ENCODE peak calls at places on chromosomes 11 and 22, in five cellular contexts. One of them, this sample, is unnamed. For H4K20me1, the result is how much of the 10 kb centered on the place peaks cover.

GRCh38 chr11:57197762-57198161 is 16.0 kb downstream of the LRRC55 start:
- DNase-seq in endothelial cell of umbilical vein: no peak
- DNase-seq in MM.1S: no peak
- DNase-seq in IMR-90: no peak
- DNase-seq in OCI-LY7: no peak
- DNase-seq in this sample: no peak

GRCh38 chr22:44347098-44347497 is 34.3 kb upstream of the SHISAL1 start:
- DNase-seq in MM.1S: no peak
- DNase-seq in OCI-LY7: no peak
- DNase-seq in endothelial cell of umbilical vein: no peak
- DNase-seq in IMR-90: peak
- DNase-seq in this sample: no peak

GRCh38 chr11:87878373-87878779 is 296.9 kb downstream of the RAB38 start:
- DNase-seq in MM.1S: peak
- DNase-seq in IMR-90: peak
- DNase-seq in endothelial cell of umbilical vein: peak
- DNase-seq in OCI-LY7: peak
- DNase-seq in this sample: peak

GRCh38 chr11:5257296-5257695 is 2.7 kb upstream of the HBG2 start:
- DNase-seq in MM.1S: no peak
- DNase-seq in OCI-LY7: no peak
- DNase-seq in endothelial cell of umbilical vein: no peak
- DNase-seq in IMR-90: no peak
- DNase-seq in this sample: no peak

GRCh38 chr22:43921361-43921760 is 2.2 kb upstream of the PNPLA3 start:
- DNase-seq in MM.1S: no peak
- DNase-seq in IMR-90: peak
- DNase-seq in endothelial cell of umbilical vein: no peak
- DNase-seq in OCI-LY7: no peak
- DNase-seq in this sample: peak

GRCh38 chr22:50507421-50507990 is at the start of gene LMF2:
- DNase-seq in IMR-90: no peak
- DNase-seq in MM.1S: no peak
- DNase-seq in endothelial cell of umbilical vein: peak
- DNase-seq in OCI-LY7: peak
- DNase-seq in this sample: peak

GRCh38 chr22:23057331-23057730 is 13.0 kb upstream of the GNAZ start:
- DNase-seq in MM.1S: no peak
- DNase-seq in IMR-90: no peak
- DNase-seq in OCI-LY7: no peak
- DNase-seq in endothelial cell of umbilical vein: no peak
- DNase-seq in this sample: no peak

GRCh38 chr11:122864386-122864785 is 18.2 kb upstream of the JHY start:
- DNase-seq in IMR-90: no peak
- DNase-seq in OCI-LY7: no peak
- DNase-seq in MM.1S: no peak
- DNase-seq in endothelial cell of umbilical vein: no peak
- DNase-seq in this sample: no peak

GRCh38 chr22:30829901-30830550 is 135.4 kb downstream of the OSBP2 start:
- DNase-seq in OCI-LY7: no peak
- DNase-seq in endothelial cell of umbilical vein: peak
- DNase-seq in IMR-90: peak
- DNase-seq in MM.1S: no peak
- DNase-seq in this sample: peak

GRCh38 chr22:50525991-50526848 is 822 bp upstream of the SCO2 start:
- DNase-seq in OCI-LY7: peak
- DNase-seq in endothelial cell of umbilical vein: peak
- DNase-seq in MM.1S: peak
- DNase-seq in IMR-90: peak
- DNase-seq in this sample: peak

GRCh38 chr11:118078972-118079411 is 2.1 kb downstream of the TMPRSS4 start:
- DNase-seq in IMR-90: no peak
- DNase-seq in OCI-LY7: no peak
- DNase-seq in endothelial cell of umbilical vein: no peak
- DNase-seq in MM.1S: no peak
- DNase-seq in this sample: no peak

GRCh38 chr11:14972581-14973490 is 685 bp upstream of the CALCA start:
- DNase-seq in IMR-90: no peak
- DNase-seq in endothelial cell of umbilical vein: no peak
- DNase-seq in OCI-LY7: peak
- DNase-seq in MM.1S: no peak
- DNase-seq in this sample: no peak

GRCh38 chr22:45482169-45482568 is 20.5 kb upstream of the FBLN1 start:
- DNase-seq in IMR-90: no peak
- DNase-seq in OCI-LY7: no peak
- DNase-seq in MM.1S: no peak
- DNase-seq in endothelial cell of umbilical vein: no peak
- DNase-seq in this sample: no peak

GRCh38 chr22:20094158-20094807 is 14.2 kb downstream of the DGCR8 start:
- DNase-seq in endothelial cell of umbilical vein: no peak
- DNase-seq in MM.1S: no peak
- DNase-seq in IMR-90: no peak
- DNase-seq in OCI-LY7: no peak
- DNase-seq in this sample: no peak

GRCh38 chr22:20093437-20093836 is 13.4 kb downstream of the DGCR8 start:
- DNase-seq in OCI-LY7: no peak
- DNase-seq in IMR-90: no peak
- DNase-seq in MM.1S: no peak
- DNase-seq in endothelial cell of umbilical vein: no peak
- DNase-seq in this sample: no peak

GRCh38 chr22:20099099-20099711 is 16.7 kb upstream of the RANBP1 start:
- DNase-seq in endothelial cell of umbilical vein: no peak
- DNase-seq in IMR-90: no peak
- DNase-seq in MM.1S: no peak
- DNase-seq in OCI-LY7: no peak
- DNase-seq in this sample: no peak

GRCh38 chr22:20095521-20095920 is 15.5 kb downstream of the DGCR8 start:
- DNase-seq in MM.1S: no peak
- DNase-seq in OCI-LY7: no peak
- DNase-seq in endothelial cell of umbilical vein: no peak
- DNase-seq in IMR-90: no peak
- DNase-seq in this sample: no peak

DNA sequence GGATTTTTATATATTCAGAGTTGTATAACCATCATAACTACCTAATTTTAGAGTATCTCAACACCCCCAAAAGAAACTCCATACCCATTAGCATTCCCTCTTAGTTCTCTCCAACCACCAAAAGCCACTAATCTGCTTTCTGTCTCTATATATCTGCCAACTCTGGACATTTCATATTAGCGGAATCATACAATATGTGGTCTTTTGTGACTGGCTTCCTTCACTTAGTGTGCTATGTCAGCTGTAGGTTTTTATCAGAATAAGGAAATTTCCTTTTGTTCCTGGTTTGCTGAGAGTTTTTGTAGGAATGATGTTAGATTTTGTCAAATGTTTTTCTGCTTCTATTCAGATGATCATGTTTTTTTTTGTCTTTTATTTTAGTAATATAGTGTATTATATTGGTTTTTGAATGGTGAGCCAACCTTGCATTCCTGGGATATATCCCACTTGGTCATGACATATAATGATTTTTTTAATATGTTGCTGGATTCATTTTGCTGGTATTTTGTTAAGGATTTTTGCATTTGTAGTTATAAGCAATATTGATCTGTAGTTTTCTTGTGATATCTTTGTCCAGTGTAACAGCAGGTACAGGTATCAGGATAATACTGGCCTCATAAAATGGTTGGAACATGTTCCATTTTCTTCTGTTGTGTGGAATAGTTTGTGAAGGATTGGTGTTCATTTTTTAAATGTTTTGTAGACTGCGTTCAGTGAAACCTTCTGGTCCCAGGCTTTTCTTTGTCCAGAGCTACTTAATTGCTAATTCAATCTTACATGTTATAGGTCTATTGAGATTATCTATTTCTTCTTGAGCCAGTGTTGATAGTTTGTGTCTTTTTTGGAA is 16.8 kb downstream of the DGCR8 start:
- DNase-seq in endothelial cell of umbilical vein: no peak
- DNase-seq in IMR-90: no peak
- DNase-seq in OCI-LY7: no peak
- DNase-seq in MM.1S: no peak
- DNase-seq in this sample: no peak
- H4K20me1 ChIP-seq in endothelial cell of umbilical vein: under half
- H4K20me1 ChIP-seq in IMR-90: under half
- H4K20me1 ChIP-seq in OCI-LY7: under half
- H4K20me1 ChIP-seq in MM.1S: under half
- H4K20me1 ChIP-seq in this sample: under half

GRCh38 chr11:101563166-101563565 is 20.6 kb downstream of the TRPC6 start:
- DNase-seq in MM.1S: no peak
- DNase-seq in IMR-90: no peak
- DNase-seq in OCI-LY7: no peak
- DNase-seq in endothelial cell of umbilical vein: no peak
- DNase-seq in this sample: no peak
- H4K20me1 ChIP-seq in MM.1S: under half
- H4K20me1 ChIP-seq in IMR-90: under half
- H4K20me1 ChIP-seq in OCI-LY7: under half
- H4K20me1 ChIP-seq in endothelial cell of umbilical vein: under half
- H4K20me1 ChIP-seq in this sample: under half

GRCh38 chr22:42265321-42265720 is 5.1 kb downstream of the TCF20 start:
- DNase-seq in IMR-90: no peak
- DNase-seq in endothelial cell of umbilical vein: no peak
- DNase-seq in MM.1S: no peak
- DNase-seq in OCI-LY7: no peak
- DNase-seq in this sample: no peak

GRCh38 chr22:42263944-42264343 is 6.5 kb downstream of the TCF20 start:
- DNase-seq in IMR-90: no peak
- DNase-seq in endothelial cell of umbilical vein: no peak
- DNase-seq in MM.1S: no peak
- DNase-seq in OCI-LY7: no peak
- DNase-seq in this sample: no peak

GRCh38 chr22:42258126-42258525 is 12.3 kb downstream of the TCF20 start:
- DNase-seq in endothelial cell of umbilical vein: no peak
- DNase-seq in MM.1S: no peak
- DNase-seq in IMR-90: no peak
- DNase-seq in OCI-LY7: no peak
- DNase-seq in this sample: no peak

GRCh38 chr22:42261266-42261665 is 9.2 kb downstream of the TCF20 start:
- DNase-seq in MM.1S: no peak
- DNase-seq in endothelial cell of umbilical vein: no peak
- DNase-seq in OCI-LY7: no peak
- DNase-seq in IMR-90: peak
- DNase-seq in this sample: no peak

DNA sequence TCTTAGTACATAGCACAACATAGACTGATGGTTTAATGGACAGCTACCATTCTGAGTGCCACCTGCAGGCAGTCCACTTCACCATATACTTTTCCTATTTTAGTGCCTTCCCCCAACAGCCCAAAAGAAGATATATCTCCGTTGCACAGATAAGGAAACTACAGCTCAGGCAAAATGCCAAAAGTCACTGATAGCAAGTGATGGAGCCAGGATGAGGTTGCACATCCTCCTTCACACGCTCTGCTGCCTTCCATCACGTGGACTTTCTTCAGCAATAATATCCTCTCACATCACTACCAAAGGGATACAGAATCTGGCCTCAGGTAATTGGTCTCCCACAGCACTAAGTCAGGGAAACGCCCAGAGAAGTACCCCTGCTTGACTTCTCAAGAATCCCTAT is 7.5 kb downstream of the TCF20 start:
- DNase-seq in IMR-90: no peak
- DNase-seq in OCI-LY7: peak
- DNase-seq in endothelial cell of umbilical vein: no peak
- DNase-seq in MM.1S: no peak
- DNase-seq in this sample: no peak
- H4K20me1 ChIP-seq in IMR-90: half or more
- H4K20me1 ChIP-seq in OCI-LY7: under half
- H4K20me1 ChIP-seq in endothelial cell of umbilical vein: under half
- H4K20me1 ChIP-seq in MM.1S: under half
- H4K20me1 ChIP-seq in this sample: under half

DNA sequence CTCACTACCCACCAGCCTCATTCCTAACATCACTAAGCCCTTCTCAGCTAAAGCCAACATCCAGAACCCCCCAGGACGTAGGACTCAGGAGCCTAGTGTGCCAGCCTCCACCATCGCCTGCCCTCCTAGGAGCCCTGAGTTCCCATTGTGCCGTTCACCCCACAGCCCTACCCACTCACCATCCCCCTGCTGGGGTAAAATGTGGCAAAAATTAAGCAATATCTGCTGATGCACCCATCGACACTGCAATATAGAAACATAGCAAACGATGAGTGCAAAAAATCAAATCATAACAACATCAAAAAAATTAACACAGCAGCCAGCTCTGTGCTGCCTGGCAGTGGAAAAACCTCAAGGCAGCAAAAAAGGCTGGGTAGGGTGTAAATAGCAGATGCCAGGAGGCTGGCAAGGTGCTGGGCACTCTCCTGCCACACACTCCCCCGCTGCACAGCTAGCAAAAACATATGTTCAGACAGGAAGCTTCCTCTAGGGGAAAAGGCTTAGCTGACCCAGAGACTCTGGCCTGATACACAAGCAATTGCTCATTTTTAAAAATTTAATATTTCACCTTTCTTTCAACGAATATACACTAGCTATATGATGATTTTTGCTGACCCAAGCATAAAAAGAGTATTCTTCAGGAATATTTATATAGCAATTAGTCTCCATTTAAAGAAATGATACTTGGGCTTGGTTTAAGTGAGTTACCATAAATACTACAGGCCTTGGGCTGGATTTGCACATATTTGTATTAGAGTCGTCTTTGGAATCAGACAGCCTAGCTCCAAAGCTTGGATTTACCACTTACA is 33.8 kb downstream of the PRDM10 start:
- DNase-seq in MM.1S: no peak
- DNase-seq in IMR-90: no peak
- DNase-seq in OCI-LY7: peak
- DNase-seq in endothelial cell of umbilical vein: no peak
- DNase-seq in this sample: no peak
- H4K20me1 ChIP-seq in MM.1S: under half
- H4K20me1 ChIP-seq in IMR-90: under half
- H4K20me1 ChIP-seq in OCI-LY7: under half
- H4K20me1 ChIP-seq in endothelial cell of umbilical vein: under half
- H4K20me1 ChIP-seq in this sample: under half